ENCODE peak calls at places on chromosome 5, in four cellular contexts. K, N, A and Y are unnamed samples. For H3K4me1, the result is how much of the 10 kb centered on the place peaks cover.

GRCh38 chr5:90488791-90489190 is 14.1 kb downstream of the POLR3G start:
- DNase-seq in K (no peak), N (no peak), A (no peak), Y (no peak)

GRCh38 chr5:178990491-178990890 is 4.6 kb downstream of the GRM6 start:
- DNase-seq in K (no peak), N (no peak), A (no peak), Y (no peak)

GRCh38 chr5:137957948-137958347 is 68.7 kb downstream of the PKD2L2 start:
- DNase-seq in K (no peak), N (no peak), A (no peak), Y (no peak)

GRCh38 chr5:108642170-108642906 is 105.4 kb upstream of the FER start:
- DNase-seq in K (peak), N (peak), A (peak), Y (peak)

GRCh38 chr5:172707285-172708182 is 63.5 kb downstream of the DUSP1 start:
- DNase-seq in K (no peak), N (no peak), A (peak), Y (peak)

GRCh38 chr5:534006-534742 is 9.9 kb upstream of the SLC9A3 start:
- DNase-seq in K (no peak), N (no peak), A (no peak), Y (no peak)

GRCh38 chr5:159052282-159053011 is 47.3 kb downstream of the EBF1 start:
- DNase-seq in K (no peak), N (no peak), A (no peak), Y (no peak)

GRCh38 chr5:1938310-1939000 is 55.7 kb upstream of the IRX4 start:
- DNase-seq in K (no peak), N (no peak), A (no peak), Y (no peak)

GRCh38 chr5:10695055-10695649 is 65.9 kb downstream of the DAP start:
- DNase-seq in K (no peak), N (peak), A (peak), Y (peak)

GRCh38 chr5:147554285-147554817 is 44.5 kb upstream of the DPYSL3 start:
- DNase-seq in K (no peak), N (no peak), A (no peak), Y (peak)

GRCh38 chr5:65244031-65244430 is 237.7 kb downstream of the ADAMTS6 start:
- DNase-seq in K (no peak), N (no peak), A (no peak), Y (no peak)

GRCh38 chr5:101260857-101261256 is 357.8 kb upstream of the ST8SIA4 start:
- DNase-seq in K (no peak), N (peak), A (no peak), Y (no peak)

GRCh38 chr5:142281966-142282365 is 42.9 kb downstream of the SPRY4 start:
- DNase-seq in K (no peak), N (no peak), A (no peak), Y (no peak)

GRCh38 chr5:153584131-153584530 is 93.7 kb downstream of the GRIA1 start:
- DNase-seq in K (no peak), N (no peak), A (no peak), Y (no peak)

GRCh38 chr5:72141440-72142271 is 34.4 kb downstream of the MAP1B start:
- DNase-seq in K (no peak), N (no peak), A (peak), Y (peak)

GRCh38 chr5:651296-652022 is 39.3 kb downstream of the CEP72 start:
- DNase-seq in K (no peak), N (no peak), A (no peak), Y (no peak)

GRCh38 chr5:115939059-115939458 is 23.2 kb upstream of the LVRN start:
- DNase-seq in K (no peak), N (no peak), A (no peak), Y (no peak)

GRCh38 chr5:43523662-43524072 is 8.7 kb upstream of the C5orf34 start:
- DNase-seq in K (no peak), N (no peak), A (no peak), Y (no peak)

GRCh38 chr5:43661102-43661501 is 58.1 kb downstream of the NNT start:
- DNase-seq in K (no peak), N (no peak), A (peak), Y (no peak)

GRCh38 chr5:51860532-51861018 is 477.3 kb downstream of the ISL1 start:
- DNase-seq in K (no peak), N (no peak), A (no peak), Y (no peak)

GRCh38 chr5:5340206-5340729 is 82.2 kb upstream of the ICE1 start:
- DNase-seq in K (no peak), N (peak), A (peak), Y (peak)

GRCh38 chr5:6611561-6612256 is 21.1 kb downstream of the NSUN2 start:
- DNase-seq in K (no peak), N (no peak), A (no peak), Y (no peak)

GRCh38 chr5:72210913-72211670 is 103.8 kb downstream of the MAP1B start:
- DNase-seq in K (no peak), N (peak), A (peak), Y (peak)

GRCh38 chr5:124892185-124892848 is 145.9 kb upstream of the ZNF608 start:
- DNase-seq in K (no peak), N (no peak), A (no peak), Y (no peak)

GRCh38 chr5:37214550-37214949 is 34.6 kb downstream of the CPLANE1 start:
- DNase-seq in K (no peak), N (no peak), A (no peak), Y (no peak)

GRCh38 chr5:145632701-145633100 is 202.4 kb downstream of the PRELID2 start:
- DNase-seq in K (no peak), N (no peak), A (no peak), Y (no peak)
- H3K4me3 ChIP-seq in K (no peak), N (no peak), A (no peak), Y (no peak)

DNA sequence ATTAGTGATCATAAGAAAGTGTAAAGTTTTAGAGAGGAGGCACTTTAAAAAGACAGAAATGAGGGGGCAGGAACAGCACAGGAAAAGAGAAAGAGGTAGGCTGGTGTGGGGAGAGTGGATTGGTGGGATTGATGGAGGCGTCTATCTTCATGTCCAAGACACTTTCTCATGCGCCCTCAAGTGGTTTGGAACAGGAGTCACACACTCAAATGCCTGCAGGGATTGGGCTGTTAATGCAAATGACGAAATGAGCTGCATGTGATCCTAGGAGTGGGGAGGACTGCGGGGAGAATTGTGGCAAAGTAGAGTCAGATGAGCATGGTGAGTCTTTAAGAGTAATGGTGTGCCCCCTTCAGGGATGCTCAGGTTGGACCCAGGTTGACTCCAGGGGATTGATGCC is 5.5 kb downstream of the SLC36A3 start:
- DNase-seq in K (no peak), N (peak), A (no peak), Y (no peak)
- H3K4me1 ChIP-seq in K (under half), N (under half), A (under half), Y (under half)

DNA sequence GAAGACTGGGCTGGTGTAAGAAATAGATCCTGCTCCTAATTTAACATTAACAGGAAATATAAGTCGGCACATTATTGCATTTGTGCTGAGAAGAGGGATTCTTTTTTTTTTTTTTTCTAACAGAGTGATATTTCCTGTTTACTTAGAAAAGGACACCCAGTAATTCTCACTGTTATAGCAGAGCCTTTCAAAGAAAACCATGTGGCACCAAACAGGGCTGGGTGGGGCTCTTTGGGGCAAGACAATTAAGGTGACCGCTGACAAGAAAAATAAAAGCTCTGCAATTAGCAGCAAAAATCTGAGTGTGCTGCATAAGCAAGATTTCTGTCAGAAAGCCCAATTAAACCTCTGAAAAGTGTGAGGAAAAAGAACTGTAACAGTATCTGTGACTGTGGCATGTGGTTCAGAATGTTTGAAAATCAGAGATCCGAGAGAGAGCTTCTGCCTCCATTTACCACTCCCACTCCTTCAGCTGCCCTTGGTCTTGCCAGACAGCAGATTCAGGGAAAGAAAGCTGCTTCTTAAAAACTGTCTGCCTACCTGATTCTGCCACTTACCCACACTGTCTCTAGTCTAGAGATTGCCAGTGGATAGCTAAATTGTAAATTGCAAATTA is 77.1 kb upstream of the IQGAP2 start:
- DNase-seq in K (peak), N (peak), A (no peak), Y (no peak)
- H3K4me3 ChIP-seq in K (peak), N (no peak), A (no peak), Y (no peak)

GRCh38 chr5:175816348-175816747 is 55.0 kb upstream of the CPLX2 start:
- DNase-seq in K (no peak), N (no peak), A (no peak), Y (no peak)
- H3K4me1 ChIP-seq in K (under half), N (under half), A (under half), Y (under half)

GRCh38 chr5:88786217-88786560 is 96.8 kb downstream of the MEF2C start:
- DNase-seq in K (no peak), N (no peak), A (no peak), Y (no peak)
- H3K4me3 ChIP-seq in K (no peak), N (no peak), A (peak), Y (peak)

GRCh38 chr5:16589658-16590057 is 27.1 kb downstream of the RETREG1 start:
- DNase-seq in K (no peak), N (no peak), A (no peak), Y (no peak)

GRCh38 chr5:16593013-16593412 is 23.8 kb downstream of the RETREG1 start:
- DNase-seq in K (no peak), N (no peak), A (no peak), Y (no peak)

GRCh38 chr5:16588434-16589214 is 28.2 kb downstream of the RETREG1 start:
- DNase-seq in K (no peak), N (no peak), A (no peak), Y (no peak)

GRCh38 chr5:16593630-16594029 is 23.2 kb downstream of the RETREG1 start:
- DNase-seq in K (no peak), N (no peak), A (no peak), Y (no peak)

GRCh38 chr5:16590685-16591084 is 26.1 kb downstream of the RETREG1 start:
- DNase-seq in K (no peak), N (no peak), A (no peak), Y (no peak)
- H3K4me1 ChIP-seq in K (under half), N (under half), A (under half), Y (under half)

GRCh38 chr5:78719504-78720233 is 71.1 kb upstream of the LHFPL2 start:
- DNase-seq in K (no peak), N (no peak), A (no peak), Y (no peak)
- H3K4me3 ChIP-seq in K (no peak), N (no peak), A (no peak), Y (no peak)

GRCh38 chr5:98309785-98310566 is 463.5 kb upstream of the RGMB start:
- DNase-seq in K (no peak), N (no peak), A (peak), Y (no peak)
- H3K4me1 ChIP-seq in K (under half), N (under half), A (under half), Y (under half)